ENCODE peak calls at places on chromosome 1, in ten cellular contexts. B, M, T, F, X, Y, E, I, Z and W are unnamed samples.
A peak's percentile ranks its signal among the peaks of the same experiment; 100 is the strongest.

GRCh38 chr1:71089536-71090270 is 8.9 kb upstream of the ZRANB2 start:
- DNase-seq in X (no peak), E (no peak), T (no peak), Z (no peak), F (no peak), Y (no peak), M (peak; percentile 79), I (peak; percentile 77), B (no peak), W (no peak)

GRCh38 chr1:180566048-180566447 is 7.3 kb downstream of the OVAAL start:
- DNase-seq in F (no peak), T (no peak), Y (no peak), Z (no peak), I (no peak), E (no peak), X (peak; percentile 18), M (no peak), B (no peak), W (no peak)

GRCh38 chr1:27574871-27575831 is 28.8 kb downstream of the AHDC1 start:
- DNase-seq in Y (peak; percentile 76), T (no peak), X (peak; percentile 94), I (peak; percentile 51), M (peak; percentile 94), Z (peak; percentile 96), E (no peak), F (peak; percentile 80), B (no peak), W (peak; percentile 94)

GRCh38 chr1:78519446-78519845 is 28.7 kb downstream of the PTGFR start:
- DNase-seq in M (peak; percentile 35), Y (no peak), T (no peak), F (no peak), I (no peak), Z (no peak), B (no peak), E (no peak), X (no peak), W (no peak)

GRCh38 chr1:201543871-201544521 is 5.1 kb downstream of the NAV1 start:
- DNase-seq in X (no peak), Z (no peak), I (no peak), F (no peak), T (no peak), E (no peak), B (no peak), M (no peak), Y (no peak), W (no peak)

GRCh38 chr1:30845891-30846290 is 62.7 kb downstream of the SDC3 start:
- DNase-seq in E (no peak), T (no peak), Z (peak; percentile 76), Y (no peak), X (no peak), M (no peak), F (no peak), B (no peak), I (no peak), W (no peak)

GRCh38 chr1:110056776-110057175 is 13.7 kb downstream of the ALX3 start:
- DNase-seq in T (no peak), Y (no peak), E (no peak), X (no peak), Z (no peak), M (peak; percentile 95), F (no peak), I (peak; percentile 35), B (no peak), W (no peak)

GRCh38 chr1:118101445-118101844 is 83.6 kb downstream of the SPAG17 start:
- DNase-seq in B (no peak), Z (no peak), T (no peak), M (peak; percentile 90), Y (no peak), F (peak; percentile 21), I (no peak), X (no peak), E (no peak), W (no peak)

GRCh38 chr1:2977886-2978611 is 43.2 kb upstream of the ACTRT2 start:
- DNase-seq in F (no peak), Z (peak; percentile 25), B (no peak), T (no peak), I (no peak), M (no peak), E (no peak), Y (no peak), X (no peak), W (no peak)

GRCh38 chr1:2974701-2975301 is 46.5 kb upstream of the ACTRT2 start:
- DNase-seq in X (no peak), Z (no peak), E (no peak), Y (no peak), I (no peak), F (no peak), B (no peak), M (no peak), T (no peak), W (peak; percentile 73)

GRCh38 chr1:2975466-2976179 is 45.6 kb upstream of the ACTRT2 start:
- DNase-seq in B (no peak), F (no peak), T (no peak), Y (no peak), M (no peak), X (no peak), Z (peak; percentile 29), I (no peak), E (no peak), W (peak; percentile 70)

GRCh38 chr1:2973661-2974593 is 47.3 kb upstream of the ACTRT2 start:
- DNase-seq in X (no peak), I (no peak), M (no peak), E (no peak), F (no peak), B (no peak), Z (peak; percentile 24), T (no peak), Y (no peak), W (no peak)

DNA sequence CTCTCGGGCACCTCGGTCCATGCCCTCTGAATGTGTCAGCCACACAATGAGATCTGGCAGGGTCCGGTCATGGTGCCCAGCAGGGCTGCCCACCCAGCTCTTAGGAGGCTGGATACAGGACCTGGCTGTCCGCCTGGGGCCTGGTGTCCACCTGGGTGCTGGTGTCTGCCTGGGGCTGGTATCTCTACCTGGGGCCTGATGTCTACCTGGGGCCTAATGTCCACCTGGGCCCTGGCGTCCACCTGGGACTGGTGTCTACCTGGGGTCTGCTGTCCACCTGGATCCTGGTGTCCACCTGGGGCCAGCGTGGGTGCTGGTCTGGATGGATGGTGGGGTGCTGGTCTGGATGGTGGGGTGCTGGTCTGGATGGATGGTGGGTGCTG is 45.1 kb upstream of the ACTRT2 start:
- DNase-seq in E (no peak), I (no peak), B (no peak), X (no peak), M (no peak), F (no peak), T (no peak), Y (no peak), Z (peak; percentile 13), W (no peak)
- H3K27me3 ChIP-seq in E (no peaks in the 10 kb centered on the region), I (no peaks in the 10 kb centered on the region), B (no peaks in the 10 kb centered on the region), X (no peaks in the 10 kb centered on the region), M (no peaks in the 10 kb centered on the region), F (no peaks in the 10 kb centered on the region), T (no peaks in the 10 kb centered on the region), Y (no peaks in the 10 kb centered on the region), Z (no peaks in the 10 kb centered on the region), W (no peaks in the 10 kb centered on the region)

DNA sequence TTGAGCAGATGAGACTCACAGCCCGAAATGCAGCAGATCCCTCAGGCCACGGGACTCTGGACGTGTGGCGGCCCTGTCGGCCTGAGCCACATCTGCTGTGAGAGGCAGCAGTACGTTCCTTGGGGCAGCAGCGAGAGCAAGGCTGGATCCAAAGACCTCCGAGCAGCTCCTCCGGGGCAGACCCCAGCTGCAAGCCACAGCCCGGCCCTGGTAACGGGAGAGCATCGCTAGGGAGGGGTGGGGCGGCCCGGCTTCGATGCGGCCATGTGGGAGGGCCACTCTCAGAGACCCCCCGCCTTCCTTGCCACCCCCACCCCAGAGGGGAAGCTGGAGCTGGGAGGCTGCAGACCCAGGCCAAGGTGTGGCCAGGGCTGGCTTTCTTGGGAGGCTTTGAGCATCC is 17.8 kb downstream of the PRKCZ start:
- DNase-seq in T (no peak), E (no peak), Y (no peak), B (no peak), X (no peak), F (no peak), I (no peak), Z (no peak), M (no peak), W (peak; percentile 28)
- H3K27me3 ChIP-seq in T (no peaks in the 10 kb centered on the region), E (no peaks in the 10 kb centered on the region), Y (peaks cover 48% of the 10 kb centered on the region), B (no peaks in the 10 kb centered on the region), X (no peaks in the 10 kb centered on the region), F (no peaks in the 10 kb centered on the region), I (no peaks in the 10 kb centered on the region), Z (no peaks in the 10 kb centered on the region), M (peaks cover 10% of the 10 kb centered on the region), W (no peaks in the 10 kb centered on the region)

DNA sequence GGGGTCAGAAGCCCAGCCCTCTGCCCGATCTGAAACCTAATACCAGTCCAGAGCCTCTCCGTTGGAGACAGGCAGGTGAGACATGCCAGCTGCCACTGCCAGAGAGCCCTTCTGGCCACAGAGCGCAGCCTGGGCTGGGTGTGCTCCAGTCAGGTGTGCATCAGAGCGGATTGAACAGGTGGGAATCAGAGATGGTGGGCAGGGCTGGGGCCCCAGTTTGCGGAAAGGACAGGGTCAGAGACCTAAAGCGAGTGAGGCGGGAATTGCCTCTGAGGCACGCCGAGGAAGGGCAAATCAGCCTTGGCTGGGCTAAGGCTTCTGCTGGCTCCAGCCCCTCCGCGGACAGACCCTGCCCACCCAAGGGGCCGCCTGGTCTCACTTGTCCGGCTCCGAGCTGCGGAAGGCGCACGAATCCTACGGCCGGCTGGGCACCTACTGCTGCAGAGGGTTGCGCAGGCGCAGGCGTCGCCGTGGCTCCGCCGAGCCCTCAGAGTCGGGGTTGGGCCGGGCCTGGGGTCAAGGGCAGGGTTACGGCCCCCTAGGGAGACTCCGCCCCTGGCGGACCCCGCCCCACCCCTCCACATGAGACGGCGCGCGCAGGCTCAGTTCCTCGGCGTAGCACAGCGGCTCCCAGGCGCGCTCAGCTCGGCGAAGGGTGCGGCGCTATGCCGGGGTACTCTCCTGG is 10.3 kb downstream of the CPLANE2 start:
- DNase-seq in M (peak; percentile 23), I (no peak), E (no peak), F (no peak), X (peak; percentile 70), Z (peak; percentile 97), Y (no peak), T (no peak), B (no peak), W (no peak)
- H3K27me3 ChIP-seq in M (peaks cover 14% of the 10 kb centered on the region), I (peaks cover 15% of the 10 kb centered on the region), E (peaks cover 33% of the 10 kb centered on the region), F (no peaks in the 10 kb centered on the region), X (peaks cover 88% of the 10 kb centered on the region), Z (peaks cover 59% of the 10 kb centered on the region), Y (no peaks in the 10 kb centered on the region), T (no peaks in the 10 kb centered on the region), B (peaks cover 21% of the 10 kb centered on the region), W (no peaks in the 10 kb centered on the region)

DNA sequence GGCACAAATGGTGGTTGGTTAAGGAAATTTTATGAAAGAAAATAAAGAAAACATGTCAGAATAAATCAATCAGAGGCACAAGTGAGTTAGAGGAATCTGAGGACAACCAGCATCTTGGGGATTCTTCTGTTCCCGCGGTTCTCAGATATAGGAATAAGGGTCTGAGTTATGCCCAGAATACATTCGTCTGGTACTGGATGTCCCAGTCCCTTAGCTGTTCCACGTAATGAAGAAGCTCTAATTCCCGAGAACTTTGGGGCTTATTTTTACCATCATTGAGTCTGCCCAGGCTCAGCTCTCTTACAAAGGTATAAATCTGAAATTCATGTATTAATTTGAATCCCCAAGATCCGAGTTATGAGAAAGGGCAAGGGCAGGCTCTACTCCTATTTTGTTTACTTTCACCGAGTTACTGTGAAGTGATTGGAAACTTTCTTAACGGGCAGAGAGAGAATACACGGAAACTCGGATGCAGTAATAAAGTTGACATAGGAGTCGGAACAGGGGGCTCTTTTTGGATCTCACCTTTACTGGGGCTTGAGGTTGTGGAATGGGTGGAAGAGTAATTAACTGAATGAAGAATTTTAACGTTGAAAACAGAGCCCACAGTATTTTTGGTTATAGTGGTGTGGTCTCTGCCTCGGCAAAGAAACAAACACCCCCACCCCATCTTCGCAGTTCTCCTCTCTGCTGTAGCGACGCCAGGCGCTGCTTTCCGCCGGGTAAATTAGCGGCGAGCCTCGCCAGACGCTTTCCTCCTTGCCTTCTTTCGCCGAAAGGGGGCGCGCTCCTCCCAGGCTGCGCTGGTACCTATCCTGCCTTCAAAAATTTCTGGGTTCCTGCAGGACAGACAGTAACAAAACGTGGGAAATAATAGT is 7.1 kb downstream of the PRRX1 start:
- DNase-seq in M (peak; percentile 90), X (peak; percentile 86), Y (peak; percentile 60), I (no peak), E (no peak), T (no peak), Z (peak; percentile 92), F (peak; percentile 75), B (no peak), W (peak; percentile 94)
- H3K27me3 ChIP-seq in M (no peaks in the 10 kb centered on the region), X (peaks cover 100% of the 10 kb centered on the region), Y (peaks cover 87% of the 10 kb centered on the region), I (peaks cover 19% of the 10 kb centered on the region), E (peaks cover 70% of the 10 kb centered on the region), T (peaks cover 2% of the 10 kb centered on the region), Z (peaks cover 77% of the 10 kb centered on the region), F (no peaks in the 10 kb centered on the region), B (peaks cover 11% of the 10 kb centered on the region), W (no peaks in the 10 kb centered on the region)